ENCODE peak calls at places on chromosomes 16 and 17, in ten cellular contexts. One of them, this sample, is unnamed.

GRCh38 chr16:85618509-85618908 is 5.4 kb downstream of the GSE1 start:
- DNase-seq in AG09319: no peak
- DNase-seq in kidney epithelial cell: no peak
- DNase-seq in astrocyte of the spinal cord: no peak
- DNase-seq in ovary: no peak
- DNase-seq in AG09309: no peak
- DNase-seq in cardiac muscle cell: no peak
- DNase-seq in epithelial cell of esophagus: no peak
- DNase-seq in HFFc6: no peak
- DNase-seq in Calu3: no peak
- DNase-seq in this sample: no peak

GRCh38 chr16:28936784-28937155 is 5.0 kb downstream of the CD19 start:
- DNase-seq in AG09319: no peak
- DNase-seq in kidney epithelial cell: no peak
- DNase-seq in astrocyte of the spinal cord: no peak
- DNase-seq in ovary: no peak
- DNase-seq in AG09309: no peak
- DNase-seq in cardiac muscle cell: no peak
- DNase-seq in epithelial cell of esophagus: no peak
- DNase-seq in HFFc6: no peak
- DNase-seq in Calu3: no peak
- DNase-seq in this sample: no peak

GRCh38 chr16:85462405-85463227 is 150.5 kb upstream of the GSE1 start:
- DNase-seq in AG09319: no peak
- DNase-seq in kidney epithelial cell: no peak
- DNase-seq in astrocyte of the spinal cord: no peak
- DNase-seq in ovary: peak
- DNase-seq in AG09309: no peak
- DNase-seq in cardiac muscle cell: peak
- DNase-seq in epithelial cell of esophagus: no peak
- DNase-seq in HFFc6: no peak
- DNase-seq in Calu3: no peak
- DNase-seq in this sample: no peak

GRCh38 chr17:42673885-42674754 is 2.7 kb downstream of the PLEKHH3 start:
- DNase-seq in AG09319: no peak
- DNase-seq in kidney epithelial cell: no peak
- DNase-seq in astrocyte of the spinal cord: peak
- DNase-seq in ovary: peak
- DNase-seq in AG09309: no peak
- DNase-seq in cardiac muscle cell: peak
- DNase-seq in epithelial cell of esophagus: peak
- DNase-seq in HFFc6: no peak
- DNase-seq in Calu3: peak
- DNase-seq in this sample: peak

GRCh38 chr16:49362230-49362629 is 11.4 kb upstream of the C16orf78 start:
- DNase-seq in AG09319: no peak
- DNase-seq in kidney epithelial cell: no peak
- DNase-seq in astrocyte of the spinal cord: no peak
- DNase-seq in ovary: no peak
- DNase-seq in AG09309: no peak
- DNase-seq in cardiac muscle cell: no peak
- DNase-seq in epithelial cell of esophagus: no peak
- DNase-seq in HFFc6: no peak
- DNase-seq in Calu3: no peak
- DNase-seq in this sample: no peak

GRCh38 chr16:78684655-78685400 is 585.4 kb downstream of the WWOX start:
- DNase-seq in AG09319: no peak
- DNase-seq in kidney epithelial cell: no peak
- DNase-seq in astrocyte of the spinal cord: peak
- DNase-seq in ovary: no peak
- DNase-seq in AG09309: no peak
- DNase-seq in cardiac muscle cell: no peak
- DNase-seq in epithelial cell of esophagus: peak
- DNase-seq in HFFc6: no peak
- DNase-seq in Calu3: no peak
- DNase-seq in this sample: peak

GRCh38 chr16:67661864-67662652 is 1.3 kb downstream of the PARD6A start:
- DNase-seq in AG09319: no peak
- DNase-seq in kidney epithelial cell: no peak
- DNase-seq in astrocyte of the spinal cord: no peak
- DNase-seq in ovary: no peak
- DNase-seq in AG09309: no peak
- DNase-seq in cardiac muscle cell: no peak
- DNase-seq in epithelial cell of esophagus: no peak
- DNase-seq in HFFc6: no peak
- DNase-seq in Calu3: no peak
- DNase-seq in this sample: no peak

GRCh38 chr17:43003542-43004172 is 2.9 kb upstream of the IFI35 start:
- DNase-seq in AG09319: no peak
- DNase-seq in kidney epithelial cell: no peak
- DNase-seq in astrocyte of the spinal cord: peak
- DNase-seq in ovary: no peak
- DNase-seq in AG09309: no peak
- DNase-seq in cardiac muscle cell: no peak
- DNase-seq in epithelial cell of esophagus: peak
- DNase-seq in HFFc6: no peak
- DNase-seq in Calu3: no peak
- DNase-seq in this sample: no peak

GRCh38 chr16:67026570-67026969 is 2.4 kb upstream of the CBFB start:
- DNase-seq in AG09319: no peak
- DNase-seq in kidney epithelial cell: no peak
- DNase-seq in astrocyte of the spinal cord: no peak
- DNase-seq in ovary: peak
- DNase-seq in AG09309: no peak
- DNase-seq in cardiac muscle cell: no peak
- DNase-seq in epithelial cell of esophagus: no peak
- DNase-seq in HFFc6: no peak
- DNase-seq in Calu3: no peak
- DNase-seq in this sample: no peak

GRCh38 chr17:49414271-49414621 is 436 bp downstream of the PHB1 start:
- DNase-seq in AG09319: no peak
- DNase-seq in kidney epithelial cell: no peak
- DNase-seq in astrocyte of the spinal cord: no peak
- DNase-seq in ovary: no peak
- DNase-seq in AG09309: no peak
- DNase-seq in cardiac muscle cell: peak
- DNase-seq in epithelial cell of esophagus: peak
- DNase-seq in HFFc6: no peak
- DNase-seq in Calu3: no peak
- DNase-seq in this sample: peak

GRCh38 chr17:77708936-77709335 is 249.6 kb upstream of the TNRC6C start:
- DNase-seq in AG09319: no peak
- DNase-seq in kidney epithelial cell: no peak
- DNase-seq in astrocyte of the spinal cord: no peak
- DNase-seq in ovary: no peak
- DNase-seq in AG09309: no peak
- DNase-seq in cardiac muscle cell: no peak
- DNase-seq in epithelial cell of esophagus: no peak
- DNase-seq in HFFc6: no peak
- DNase-seq in Calu3: no peak
- DNase-seq in this sample: no peak
- TF ChIP-seq CTCF in AG09319: no peak
- TF ChIP-seq CTCF in kidney epithelial cell: no peak
- TF ChIP-seq CTCF in astrocyte of the spinal cord: no peak
- TF ChIP-seq CTCF in ovary: no peak
- TF ChIP-seq CTCF in AG09309: no peak
- TF ChIP-seq CTCF in cardiac muscle cell: no peak
- TF ChIP-seq CTCF in epithelial cell of esophagus: no peak
- TF ChIP-seq CTCF in HFFc6: no peak
- TF ChIP-seq CTCF in Calu3: no peak
- TF ChIP-seq CTCF in this sample: no peak

GRCh38 chr16:2386990-2387389 is 42.3 kb upstream of the CCNF start:
- DNase-seq in AG09319: no peak
- DNase-seq in kidney epithelial cell: no peak
- DNase-seq in astrocyte of the spinal cord: no peak
- DNase-seq in ovary: no peak
- DNase-seq in AG09309: no peak
- DNase-seq in cardiac muscle cell: no peak
- DNase-seq in epithelial cell of esophagus: no peak
- DNase-seq in HFFc6: no peak
- DNase-seq in Calu3: no peak
- DNase-seq in this sample: no peak
- TF ChIP-seq CTCF in AG09319: no peak
- TF ChIP-seq CTCF in kidney epithelial cell: no peak
- TF ChIP-seq CTCF in astrocyte of the spinal cord: peak
- TF ChIP-seq CTCF in ovary: no peak
- TF ChIP-seq CTCF in AG09309: peak
- TF ChIP-seq CTCF in cardiac muscle cell: peak
- TF ChIP-seq CTCF in epithelial cell of esophagus: peak
- TF ChIP-seq CTCF in HFFc6: peak
- TF ChIP-seq CTCF in Calu3: peak
- TF ChIP-seq CTCF in this sample: no peak

GRCh38 chr17:79979201-79979840 is 56.4 kb downstream of the TBC1D16 start:
- DNase-seq in AG09319: no peak
- DNase-seq in kidney epithelial cell: no peak
- DNase-seq in astrocyte of the spinal cord: no peak
- DNase-seq in ovary: peak
- DNase-seq in AG09309: no peak
- DNase-seq in cardiac muscle cell: no peak
- DNase-seq in epithelial cell of esophagus: no peak
- DNase-seq in HFFc6: no peak
- DNase-seq in Calu3: no peak
- DNase-seq in this sample: no peak

GRCh38 chr17:79977161-79977631 is 58.5 kb downstream of the TBC1D16 start:
- DNase-seq in AG09319: no peak
- DNase-seq in kidney epithelial cell: no peak
- DNase-seq in astrocyte of the spinal cord: no peak
- DNase-seq in ovary: peak
- DNase-seq in AG09309: no peak
- DNase-seq in cardiac muscle cell: no peak
- DNase-seq in epithelial cell of esophagus: no peak
- DNase-seq in HFFc6: no peak
- DNase-seq in Calu3: no peak
- DNase-seq in this sample: no peak

GRCh38 chr17:79977711-79978544 is 57.7 kb downstream of the TBC1D16 start:
- DNase-seq in AG09319: no peak
- DNase-seq in kidney epithelial cell: no peak
- DNase-seq in astrocyte of the spinal cord: peak
- DNase-seq in ovary: peak
- DNase-seq in AG09309: no peak
- DNase-seq in cardiac muscle cell: no peak
- DNase-seq in epithelial cell of esophagus: no peak
- DNase-seq in HFFc6: no peak
- DNase-seq in Calu3: no peak
- DNase-seq in this sample: no peak

GRCh38 chr17:79979841-79980215 is 55.8 kb downstream of the TBC1D16 start:
- DNase-seq in AG09319: no peak
- DNase-seq in kidney epithelial cell: no peak
- DNase-seq in astrocyte of the spinal cord: no peak
- DNase-seq in ovary: peak
- DNase-seq in AG09309: no peak
- DNase-seq in cardiac muscle cell: no peak
- DNase-seq in epithelial cell of esophagus: no peak
- DNase-seq in HFFc6: no peak
- DNase-seq in Calu3: no peak
- DNase-seq in this sample: no peak

DNA sequence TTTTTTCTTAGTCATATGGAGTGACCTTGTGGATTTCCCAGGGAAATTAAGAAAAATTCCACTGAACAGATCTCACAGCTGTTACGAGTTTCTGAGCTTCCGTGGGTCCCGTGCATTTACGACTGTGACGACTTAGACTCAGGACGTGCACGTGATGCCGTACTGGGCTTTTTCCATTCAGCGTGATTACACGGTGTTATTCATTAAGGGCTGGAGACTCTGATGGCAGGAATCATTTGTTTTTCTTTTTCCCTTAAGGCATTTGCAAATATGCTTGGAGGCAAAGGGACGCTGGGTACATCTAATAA is 57.2 kb downstream of the TBC1D16 start:
- DNase-seq in AG09319: peak
- DNase-seq in kidney epithelial cell: no peak
- DNase-seq in astrocyte of the spinal cord: peak
- DNase-seq in ovary: peak
- DNase-seq in AG09309: no peak
- DNase-seq in cardiac muscle cell: no peak
- DNase-seq in epithelial cell of esophagus: no peak
- DNase-seq in HFFc6: no peak
- DNase-seq in Calu3: no peak
- DNase-seq in this sample: no peak
- TF ChIP-seq CTCF in AG09319: no peak
- TF ChIP-seq CTCF in kidney epithelial cell: no peak
- TF ChIP-seq CTCF in astrocyte of the spinal cord: no peak
- TF ChIP-seq CTCF in ovary: no peak
- TF ChIP-seq CTCF in AG09309: no peak
- TF ChIP-seq CTCF in cardiac muscle cell: no peak
- TF ChIP-seq CTCF in epithelial cell of esophagus: no peak
- TF ChIP-seq CTCF in HFFc6: no peak
- TF ChIP-seq CTCF in Calu3: no peak
- TF ChIP-seq CTCF in this sample: no peak

GRCh38 chr16:59214455-59214854 is 480.3 kb upstream of the GOT2 start:
- DNase-seq in AG09319: no peak
- DNase-seq in kidney epithelial cell: no peak
- DNase-seq in astrocyte of the spinal cord: no peak
- DNase-seq in ovary: no peak
- DNase-seq in AG09309: no peak
- DNase-seq in cardiac muscle cell: no peak
- DNase-seq in epithelial cell of esophagus: no peak
- DNase-seq in HFFc6: no peak
- DNase-seq in Calu3: no peak
- DNase-seq in this sample: no peak
- TF ChIP-seq CTCF in AG09319: no peak
- TF ChIP-seq CTCF in kidney epithelial cell: no peak
- TF ChIP-seq CTCF in astrocyte of the spinal cord: no peak
- TF ChIP-seq CTCF in ovary: no peak
- TF ChIP-seq CTCF in AG09309: no peak
- TF ChIP-seq CTCF in cardiac muscle cell: no peak
- TF ChIP-seq CTCF in epithelial cell of esophagus: no peak
- TF ChIP-seq CTCF in HFFc6: no peak
- TF ChIP-seq CTCF in Calu3: no peak
- TF ChIP-seq CTCF in this sample: no peak

DNA sequence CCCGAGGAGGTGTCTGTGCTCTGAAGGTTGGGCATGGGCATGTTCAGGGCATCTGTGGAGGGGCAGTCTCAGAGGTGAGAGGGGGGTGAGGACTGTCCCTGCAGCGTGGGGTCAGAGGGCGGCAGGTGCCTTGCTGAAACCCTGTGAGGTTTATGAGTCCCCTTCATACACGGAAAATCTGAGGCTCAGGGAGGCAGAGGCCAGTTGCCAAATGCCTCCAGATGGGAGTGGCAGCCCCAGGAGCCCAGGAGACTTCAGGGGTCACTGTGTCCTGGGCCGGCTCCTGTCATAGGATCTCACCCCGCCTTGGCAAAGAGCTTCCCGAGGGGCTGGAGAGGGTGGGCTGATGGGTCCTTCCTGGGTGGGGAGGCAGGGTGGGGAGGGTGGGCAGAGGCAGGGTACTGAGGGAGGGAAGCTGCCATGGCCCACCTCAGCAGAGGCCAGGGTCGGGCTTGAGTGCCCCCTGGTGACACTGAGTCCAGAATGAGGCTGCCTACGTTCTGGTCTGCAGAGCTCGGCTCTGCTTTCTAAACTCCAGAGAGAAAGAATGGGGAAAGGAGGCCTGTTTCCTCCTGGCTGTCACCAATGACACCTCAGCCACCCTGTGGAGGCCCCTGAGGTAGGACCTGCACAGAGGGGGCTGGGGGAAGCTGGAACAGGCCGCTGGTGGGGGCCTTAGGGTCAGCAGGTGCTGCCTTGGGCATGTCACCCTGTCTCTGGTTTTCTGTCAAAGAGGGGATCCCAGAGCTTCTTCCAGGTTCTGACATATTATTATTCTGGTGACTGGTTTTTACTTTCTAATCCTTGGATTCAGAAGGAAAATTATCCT is 1.1 kb downstream of the LGALS9 start:
- DNase-seq in AG09319: no peak
- DNase-seq in kidney epithelial cell: no peak
- DNase-seq in astrocyte of the spinal cord: no peak
- DNase-seq in ovary: no peak
- DNase-seq in AG09309: no peak
- DNase-seq in cardiac muscle cell: no peak
- DNase-seq in epithelial cell of esophagus: no peak
- DNase-seq in HFFc6: no peak
- DNase-seq in Calu3: no peak
- DNase-seq in this sample: no peak
- TF ChIP-seq CTCF in AG09319: no peak
- TF ChIP-seq CTCF in kidney epithelial cell: no peak
- TF ChIP-seq CTCF in astrocyte of the spinal cord: no peak
- TF ChIP-seq CTCF in ovary: no peak
- TF ChIP-seq CTCF in AG09309: no peak
- TF ChIP-seq CTCF in cardiac muscle cell: no peak
- TF ChIP-seq CTCF in epithelial cell of esophagus: no peak
- TF ChIP-seq CTCF in HFFc6: peak
- TF ChIP-seq CTCF in Calu3: no peak
- TF ChIP-seq CTCF in this sample: no peak

This sample was measured in RWPE1.